ENCODE peak calls at places on chromosomes 6 and 20, in eight cellular contexts. H is mucosa of descending colon; O is NAMALWA; P is GM23338; R is NCI-H774; Q is activated naive CD8-positive, alpha-beta T cell treated with anti-CD3 and anti-CD28 coated beads, Interleukin-2, amount 10 ng/mL, durations not matched to agents 7 days and 5 days; C is foreskin fibroblast; E is RCC 7860. K is an unnamed sample.

GRCh38 chr20:52131048-52131643 is 60.4 kb downstream of the ZFP64 start:
- DNase-seq in H (no peak), O (no peak), P (no peak), R (no peak), Q (no peak), C (no peak), E (no peak), K (no peak)

GRCh38 chr6:17503051-17503450 is 97.1 kb upstream of the FAM8A1 start:
- DNase-seq in H (no peak), O (no peak), P (no peak), R (no peak), Q (no peak), C (no peak), E (no peak), K (no peak)

GRCh38 chr6:111865049-111865585 is 8.1 kb downstream of the FYN start:
- DNase-seq in H (no peak), O (no peak), P (no peak), R (no peak), Q (no peak), C (no peak), E (no peak), K (no peak)

GRCh38 chr6:55617272-55617671 is 38.3 kb upstream of the HMGCLL1 start:
- DNase-seq in H (no peak), O (peak), P (peak), R (no peak), Q (no peak), C (peak), E (peak), K (peak)

GRCh38 chr6:169999367-169999766 is 247.9 kb downstream of the ERMARD start:
- DNase-seq in H (no peak), O (no peak), P (no peak), R (no peak), Q (no peak), C (no peak), E (no peak), K (no peak)

GRCh38 chr6:102488729-102489128 is 1095.2 kb downstream of the GRIK2 start:
- DNase-seq in H (no peak), O (no peak), P (no peak), R (no peak), Q (no peak), C (no peak), E (no peak), K (no peak)

GRCh38 chr6:163985040-163985439 is 570.5 kb downstream of the QKI start:
- DNase-seq in H (no peak), O (no peak), P (no peak), R (no peak), Q (no peak), C (no peak), E (no peak), K (no peak)

GRCh38 chr6:89257346-89257745 is 40.2 kb upstream of the GABRR1 start:
- DNase-seq in H (no peak), O (no peak), P (no peak), R (no peak), Q (no peak), C (no peak), E (no peak), K (no peak)

K was measured in Caki2.